ENCODE peak calls at places on chromosomes 2 and 18, in ten cellular contexts. V is AG04449, W is iris pigment epithelial cell, L is NCI-H774, O is NCI-H510A, F is IMR-90, K is right lobe of liver, H is midbrain, D is NB4, M is endodermal cell. R is an unnamed sample.

GRCh38 chr2:102041351-102041750 is 49.6 kb downstream of the IL1R2 start:
- DNase-seq in V (no peak), W (peak), L (no peak), O (no peak), F (peak), K (no peak), H (peak), D (peak), M (no peak), R (peak)

GRCh38 chr2:213069531-213069930 is 81.9 kb downstream of the IKZF2 start:
- DNase-seq in V (no peak), W (peak), L (no peak), O (no peak), F (peak), K (no peak), H (no peak), D (no peak), M (no peak), R (peak)

GRCh38 chr2:117351396-117351795 is 463.1 kb upstream of the DDX18 start:
- DNase-seq in V (no peak), W (no peak), L (no peak), O (no peak), F (no peak), K (no peak), H (no peak), D (no peak), M (no peak), R (no peak)

GRCh38 chr18:46480187-46480586 is 176.8 kb downstream of the LOXHD1 start:
- DNase-seq in V (no peak), W (no peak), L (no peak), O (no peak), F (no peak), K (no peak), H (no peak), D (no peak), M (peak), R (no peak)

GRCh38 chr2:236196366-236196765 is 28.2 kb upstream of the GBX2 start:
- DNase-seq in V (no peak), W (no peak), L (no peak), O (no peak), F (no peak), K (no peak), H (no peak), D (no peak), M (no peak), R (no peak)

GRCh38 chr18:25814841-25815458 is 275.5 kb downstream of the SS18 start:
- DNase-seq in V (no peak), W (no peak), L (no peak), O (no peak), F (no peak), K (no peak), H (no peak), D (no peak), M (no peak), R (peak)

GRCh38 chr2:240191001-240191400 is 50.5 kb upstream of the OTOS start:
- DNase-seq in V (no peak), W (no peak), L (no peak), O (no peak), F (no peak), K (no peak), H (no peak), D (no peak), M (peak), R (no peak)

GRCh38 chr2:148483675-148484074 is 160.9 kb upstream of the EPC2 start:
- DNase-seq in V (no peak), W (no peak), L (no peak), O (no peak), F (peak), K (no peak), H (no peak), D (no peak), M (no peak), R (peak)

GRCh38 chr2:195820373-195820772 is 163.3 kb downstream of the SLC39A10 start:
- DNase-seq in V (no peak), W (peak), L (no peak), O (no peak), F (peak), K (no peak), H (no peak), D (peak), M (no peak), R (peak)

GRCh38 chr2:222410534-222410933 is 13.8 kb upstream of the SGPP2 start:
- DNase-seq in V (no peak), W (no peak), L (no peak), O (no peak), F (no peak), K (no peak), H (no peak), D (no peak), M (peak), R (no peak)

GRCh38 chr2:196703660-196704209 is 64.2 kb downstream of the CCDC150 start:
- DNase-seq in V (no peak), W (peak), L (no peak), O (no peak), F (peak), K (no peak), H (no peak), D (no peak), M (no peak), R (peak)

GRCh38 chr2:48483916-48484315 is 46.0 kb upstream of the STON1 start:
- DNase-seq in V (peak), W (peak), L (no peak), O (no peak), F (peak), K (no peak), H (no peak), D (no peak), M (no peak), R (no peak)

GRCh38 chr2:172200495-172201085 is 97.9 kb upstream of the DLX2 start:
- DNase-seq in V (no peak), W (peak), L (no peak), O (no peak), F (peak), K (no peak), H (no peak), D (peak), M (peak), R (peak)

GRCh38 chr18:13447621-13448020 is 229.1 kb downstream of the LDLRAD4 start:
- DNase-seq in V (peak), W (peak), L (peak), O (no peak), F (peak), K (no peak), H (peak), D (no peak), M (peak), R (peak)

GRCh38 chr2:144449028-144449406 is 70.9 kb downstream of the ZEB2 start:
- DNase-seq in V (no peak), W (no peak), L (no peak), O (no peak), F (no peak), K (peak), H (no peak), D (no peak), M (peak), R (no peak)

GRCh38 chr2:237257471-237257951 is 156.5 kb downstream of the COL6A3 start:
- DNase-seq in V (no peak), W (no peak), L (no peak), O (no peak), F (peak), K (no peak), H (no peak), D (no peak), M (no peak), R (peak)

GRCh38 chr2:239157766-239158165 is 243.1 kb downstream of the HDAC4 start:
- DNase-seq in V (no peak), W (peak), L (peak), O (no peak), F (peak), K (peak), H (no peak), D (no peak), M (peak), R (no peak)

GRCh38 chr2:101748000-101748399 is 50.5 kb downstream of the MAP4K4 start:
- DNase-seq in V (no peak), W (no peak), L (no peak), O (no peak), F (no peak), K (no peak), H (peak), D (no peak), M (no peak), R (no peak)

GRCh38 chr18:74525741-74526140 is 8.6 kb upstream of the CNDP1 start:
- DNase-seq in V (no peak), W (no peak), L (no peak), O (no peak), F (no peak), K (no peak), H (no peak), D (no peak), M (peak), R (no peak)

GRCh38 chr2:41782306-41783158 is 265.3 kb upstream of the PKDCC start:
- DNase-seq in V (no peak), W (peak), L (no peak), O (no peak), F (peak), K (no peak), H (peak), D (peak), M (peak), R (peak)

GRCh38 chr2:159584796-159585195 is 31.6 kb downstream of the BAZ2B start:
- DNase-seq in V (no peak), W (no peak), L (no peak), O (no peak), F (no peak), K (no peak), H (no peak), D (peak), M (no peak), R (no peak)

GRCh38 chr18:12321331-12321730 is 13.3 kb downstream of the TUBB6 start:
- DNase-seq in V (no peak), W (no peak), L (no peak), O (no peak), F (no peak), K (no peak), H (no peak), D (no peak), M (no peak), R (peak)

GRCh38 chr2:46719499-46719898 is 196.1 kb downstream of the MCFD2 start:
- DNase-seq in V (peak), W (peak), L (no peak), O (no peak), F (peak), K (no peak), H (no peak), D (no peak), M (no peak), R (peak)

GRCh38 chr18:51236225-51236624 is 38.7 kb upstream of the MEX3C start:
- DNase-seq in V (no peak), W (peak), L (no peak), O (no peak), F (peak), K (no peak), H (no peak), D (peak), M (no peak), R (peak)

GRCh38 chr2:226478121-226478809 is 321.4 kb downstream of the IRS1 start:
- DNase-seq in V (peak), W (peak), L (no peak), O (no peak), F (peak), K (peak), H (peak), D (no peak), M (peak), R (peak)

R was measured in EH.